ENCODE peak calls at places on chromosomes 2 and 18, in five cellular contexts. R is right lobe of liver, T is tibial nerve, K is body of pancreas, D is OCI-LY7. H is an unnamed sample. For H3K9me3, the result is how much of the 10 kb centered on the place peaks cover.

GRCh38 chr18:12377556-12378553 is 828 bp upstream of the AFG3L2 start:
- DNase-seq in R (no peak), T (no peak), K (no peak), D (no peak), H (no peak)

GRCh38 chr2:52810460-52810859 is 957.1 kb upstream of the CHAC2 start:
- DNase-seq in R (no peak), T (no peak), K (no peak), D (no peak), H (no peak)

GRCh38 chr2:39661771-39662325 is 3.9 kb upstream of the TMEM178A start:
- DNase-seq in R (no peak), T (no peak), K (no peak), D (no peak), H (no peak)

GRCh38 chr2:219472629-219473187 is 26.0 kb upstream of the GMPPA start:
- DNase-seq in R (no peak), T (no peak), K (no peak), D (no peak), H (no peak)

GRCh38 chr2:241011751-241012510 is 13.5 kb downstream of the SNED1 start:
- DNase-seq in R (peak), T (peak), K (no peak), D (no peak), H (no peak)

GRCh38 chr2:237581751-237582746 is 8.5 kb downstream of the RAB17 start:
- DNase-seq in R (peak), T (peak), K (peak), D (peak), H (peak)

GRCh38 chr2:43032248-43032893 is 194.0 kb downstream of the ZFP36L2 start:
- DNase-seq in R (no peak), T (peak), K (peak), D (no peak), H (peak)

GRCh38 chr2:65040414-65041261 is 15.6 kb upstream of the CEP68 start:
- DNase-seq in R (peak), T (peak), K (peak), D (peak), H (peak)

GRCh38 chr2:3309496-3310355 is 67.9 kb downstream of the EIPR1 start:
- DNase-seq in R (peak), T (no peak), K (no peak), D (no peak), H (no peak)

GRCh38 chr18:71324356-71324755 is 1035.5 kb downstream of the SOCS6 start:
- DNase-seq in R (no peak), T (no peak), K (no peak), D (no peak), H (no peak)
- H3K9me3 ChIP-seq in R (under half), T (under half), K (under half), D (under half), H (under half)

DNA sequence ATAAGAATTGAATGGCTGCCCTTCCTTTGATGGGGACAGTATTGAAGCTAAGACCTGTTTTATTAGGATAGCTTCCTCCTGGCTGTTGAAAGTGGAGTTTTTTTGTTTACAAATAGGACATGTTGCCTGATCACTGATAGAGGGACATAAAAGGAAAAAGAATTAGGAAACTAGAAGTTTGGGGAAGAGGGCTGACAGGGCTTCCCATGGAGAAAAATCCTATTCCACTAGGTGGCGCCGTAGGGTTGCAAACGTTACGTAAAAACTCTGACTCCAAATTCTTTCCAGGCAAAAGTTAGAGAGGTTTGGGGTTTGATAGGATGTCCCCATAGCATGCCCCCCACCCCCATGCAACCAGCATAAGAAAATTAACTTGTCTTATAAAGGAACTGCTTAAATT is 11.1 kb upstream of the RBFA start:
- DNase-seq in R (no peak), T (no peak), K (no peak), D (peak), H (no peak)
- H3K9me3 ChIP-seq in R (under half), T (half or more), K (under half), D (under half), H (half or more)

GRCh38 chr18:14933049-14933851 is 185.3 kb downstream of the ANKRD30B start:
- DNase-seq in R (no peak), T (no peak), K (no peak), D (no peak), H (no peak)
- H3K9me3 ChIP-seq in R (under half), T (under half), K (under half), D (under half), H (under half)

GRCh38 chr2:176109955-176110345 is 2.9 kb downstream of the HOXD11 start:
- DNase-seq in R (no peak), T (no peak), K (no peak), D (no peak), H (no peak)
- H3K9me3 ChIP-seq in R (under half), T (under half), K (under half), D (under half), H (under half)

DNA sequence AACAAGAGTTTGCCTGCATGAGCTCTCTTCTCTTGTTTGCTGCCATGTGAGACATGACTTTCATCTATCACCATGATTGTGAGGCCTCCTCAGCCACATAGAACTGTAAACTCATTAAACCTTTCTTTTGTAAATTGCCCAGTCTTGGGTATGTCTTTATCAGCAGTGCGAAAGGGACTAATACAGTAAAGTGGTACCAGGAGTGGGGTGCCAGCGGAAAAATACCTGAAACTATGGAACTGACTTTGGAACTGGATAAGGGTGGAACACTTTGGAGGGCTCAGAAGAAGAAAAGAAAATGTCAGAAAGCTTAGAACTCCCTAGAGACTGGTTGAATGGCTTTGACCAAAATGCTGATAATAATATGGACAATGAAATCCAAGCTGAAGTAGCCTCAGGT is 260.9 kb downstream of the DSC3 start:
- DNase-seq in R (no peak), T (no peak), K (no peak), D (no peak), H (no peak)
- H3K9me3 ChIP-seq in R (under half), T (under half), K (under half), D (under half), H (under half)

GRCh38 chr2:16055848-16056580 is 115.7 kb downstream of the MYCN start:
- DNase-seq in R (no peak), T (no peak), K (no peak), D (no peak), H (no peak)
- H3K9me3 ChIP-seq in R (under half), T (under half), K (under half), D (under half), H (under half)

GRCh38 chr2:41496908-41497307 is 550.9 kb upstream of the PKDCC start:
- DNase-seq in R (no peak), T (no peak), K (no peak), D (peak), H (no peak)
- H3K9me3 ChIP-seq in R (under half), T (under half), K (under half), D (under half), H (under half)

H was measured in suprapubic skin.